ENCODE peak calls at places on chromosomes 11 and 22, in six cellular contexts. Q is neuronal stem cell, E is IMR-90, B is H1, X is mesendoderm, I is mesenchymal stem cell. N is an unnamed sample.

GRCh38 chr11:44308923-44309482 is 936 bp downstream of the ALX4 start:
- DNase-seq in Q (no peak), E (no peak), B (no peak), X (peak), I (no peak), N (no peak)

GRCh38 chr22:23306438-23306921 is 126.2 kb downstream of the BCR start:
- DNase-seq in Q (no peak), E (peak), B (no peak), X (no peak), I (peak), N (no peak)

GRCh38 chr22:46754110-46754799 is 8.2 kb upstream of the TBC1D22A start:
- DNase-seq in Q (no peak), E (peak), B (no peak), X (no peak), I (peak), N (peak)

GRCh38 chr11:46275964-46276641 is 1.4 kb upstream of the CREB3L1 start:
- DNase-seq in Q (no peak), E (no peak), B (no peak), X (no peak), I (no peak), N (no peak)

GRCh38 chr11:120441592-120441991 is 70.0 kb upstream of the GRIK4 start:
- DNase-seq in Q (no peak), E (no peak), B (no peak), X (no peak), I (no peak), N (no peak)

GRCh38 chr22:28977481-28977971 is 84.1 kb downstream of the C22orf31 start:
- DNase-seq in Q (no peak), E (no peak), B (no peak), X (no peak), I (peak), N (no peak)

GRCh38 chr11:9568854-9569587 is 4.4 kb upstream of the WEE1 start:
- DNase-seq in Q (no peak), E (peak), B (no peak), X (peak), I (peak), N (peak)

GRCh38 chr11:57249384-57250319 is 12.6 kb upstream of the APLNR start:
- DNase-seq in Q (peak), E (peak), B (peak), X (peak), I (peak), N (peak)

GRCh38 chr11:90229791-90230190 is 6.9 kb upstream of the CHORDC1 start:
- DNase-seq in Q (no peak), E (peak), B (no peak), X (no peak), I (peak), N (no peak)

GRCh38 chr11:33734441-33735165 is 1.6 kb downstream of the CD59 start:
- DNase-seq in Q (no peak), E (no peak), B (no peak), X (no peak), I (peak), N (peak)

GRCh38 chr11:43790444-43790794 is 90.2 kb upstream of the ALKBH3 start:
- DNase-seq in Q (no peak), E (peak), B (no peak), X (no peak), I (no peak), N (no peak)

GRCh38 chr22:19805821-19806212 is 45.2 kb downstream of the TBX1 start:
- DNase-seq in Q (no peak), E (no peak), B (no peak), X (no peak), I (no peak), N (peak)

GRCh38 chr11:130414107-130415088 is 14.0 kb downstream of the ADAMTS8 start:
- DNase-seq in Q (no peak), E (peak), B (no peak), X (no peak), I (no peak), N (no peak)

GRCh38 chr11:12154871-12155668 is 44.7 kb downstream of the MICAL2 start:
- DNase-seq in Q (no peak), E (no peak), B (no peak), X (no peak), I (no peak), N (no peak)

GRCh38 chr22:19449422-19449767 is 1.9 kb upstream of the C22orf39 start:
- DNase-seq in Q (no peak), E (no peak), B (no peak), X (no peak), I (no peak), N (no peak)

GRCh38 chr22:33605201-33605600 is 315.1 kb downstream of the LARGE1 start:
- DNase-seq in Q (no peak), E (no peak), B (no peak), X (no peak), I (no peak), N (no peak)

GRCh38 chr11:103202048-103202651 is 92.9 kb downstream of the DYNC2H1 start:
- DNase-seq in Q (peak), E (peak), B (no peak), X (peak), I (peak), N (peak)

GRCh38 chr22:25766418-25766817 is 24.4 kb downstream of the MYO18B start:
- DNase-seq in Q (no peak), E (no peak), B (no peak), X (no peak), I (no peak), N (no peak)

GRCh38 chr22:47371263-47372090 is 609.0 kb downstream of the TBC1D22A start:
- DNase-seq in Q (no peak), E (no peak), B (no peak), X (no peak), I (no peak), N (no peak)

GRCh38 chr11:69463181-69463891 is 18.1 kb upstream of the LINC01488 start:
- DNase-seq in Q (no peak), E (peak), B (no peak), X (peak), I (peak), N (no peak)

GRCh38 chr22:39245130-39246039 is 603 bp upstream of the PDGFB start:
- DNase-seq in Q (no peak), E (no peak), B (no peak), X (no peak), I (no peak), N (no peak)

GRCh38 chr11:119504366-119504765 is 81.4 kb upstream of the THY1 start:
- DNase-seq in Q (no peak), E (no peak), B (no peak), X (no peak), I (no peak), N (no peak)

GRCh38 chr11:35136311-35136710 is 2.7 kb upstream of the CD44 start:
- DNase-seq in Q (no peak), E (no peak), B (no peak), X (no peak), I (peak), N (no peak)

GRCh38 chr11:130023204-130023603 is 20.6 kb upstream of the PRDM10 start:
- DNase-seq in Q (no peak), E (peak), B (no peak), X (peak), I (peak), N (peak)

GRCh38 chr11:15845261-15845660 is 511.1 kb downstream of the SOX6 start:
- DNase-seq in Q (peak), E (no peak), B (no peak), X (peak), I (no peak), N (no peak)

GRCh38 chr22:46418827-46419226 is 83.3 kb downstream of the TRMU start:
- DNase-seq in Q (no peak), E (no peak), B (no peak), X (no peak), I (no peak), N (no peak)

GRCh38 chr22:22820626-22821025 is 67.0 kb upstream of the IGLL5 start:
- DNase-seq in Q (no peak), E (no peak), B (no peak), X (no peak), I (no peak), N (no peak)

GRCh38 chr11:65211293-65212105 is 29.8 kb downstream of the CAPN1 start:
- DNase-seq in Q (no peak), E (no peak), B (no peak), X (no peak), I (no peak), N (no peak)

GRCh38 chr11:112255075-112255739 is 5.5 kb downstream of the PLET1 start:
- DNase-seq in Q (no peak), E (peak), B (no peak), X (no peak), I (peak), N (peak)

GRCh38 chr22:31639640-31640039 is 22.4 kb downstream of the PISD start:
- DNase-seq in Q (no peak), E (no peak), B (no peak), X (no peak), I (no peak), N (no peak)

GRCh38 chr22:41565403-41566054 is 4.7 kb downstream of the CSDC2 start:
- DNase-seq in Q (no peak), E (peak), B (no peak), X (peak), I (peak), N (peak)

GRCh38 chr22:49600452-49600847 is 227.2 kb downstream of the BRD1 start:
- DNase-seq in Q (no peak), E (no peak), B (no peak), X (no peak), I (no peak), N (no peak)

GRCh38 chr11:43868852-43869567 is 11.6 kb upstream of the ALKBH3 start:
- DNase-seq in Q (no peak), E (peak), B (no peak), X (no peak), I (peak), N (no peak)

GRCh38 chr11:65580756-65581155 is 4.9 kb downstream of the EHBP1L1 start:
- DNase-seq in Q (no peak), E (no peak), B (no peak), X (no peak), I (no peak), N (no peak)

GRCh38 chr11:35185696-35186095 is 46.7 kb downstream of the CD44 start:
- DNase-seq in Q (peak), E (peak), B (no peak), X (no peak), I (peak), N (no peak)

GRCh38 chr11:43401252-43401651 is 42.5 kb downstream of the TTC17 start:
- DNase-seq in Q (no peak), E (no peak), B (no peak), X (no peak), I (no peak), N (no peak)

DNA sequence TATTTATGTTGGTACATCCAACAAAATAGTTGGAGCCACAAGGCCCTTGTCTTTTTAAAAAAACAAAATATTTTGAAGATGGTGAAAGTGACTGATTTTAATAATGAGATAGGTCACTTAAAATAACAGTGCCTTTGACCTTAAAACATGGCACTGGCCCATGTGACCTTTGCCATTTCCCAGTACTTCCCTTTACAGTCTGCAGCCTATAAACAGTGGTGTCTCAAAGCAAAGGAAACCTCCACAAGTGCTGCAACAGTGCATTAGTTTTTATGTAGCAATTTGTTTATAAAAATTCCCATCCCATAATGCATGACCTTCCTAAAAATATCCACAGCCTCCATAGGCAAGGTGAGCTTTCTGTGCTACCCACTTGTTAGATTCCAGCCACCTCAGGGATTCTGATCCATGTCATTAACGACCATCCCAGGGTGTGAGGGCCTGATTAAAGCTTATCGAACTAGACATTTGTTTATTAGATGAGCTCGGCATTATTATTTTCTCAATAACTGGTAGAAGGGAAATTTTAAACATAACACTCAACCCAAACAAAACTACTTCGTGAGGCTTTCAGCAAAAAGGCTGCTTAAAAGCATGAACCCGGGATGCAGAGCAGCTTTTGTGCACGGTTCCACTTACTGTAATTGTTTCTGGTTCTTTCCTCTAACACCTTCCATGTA is 28.0 kb upstream of the CRKL start:
- DNase-seq in Q (no peak), E (no peak), B (no peak), X (no peak), I (no peak), N (no peak)
- H3K4me3 ChIP-seq in Q (no peak), E (no peak), B (no peak), X (no peak), I (no peak), N (no peak)

GRCh38 chr11:121478895-121479281 is 26.1 kb upstream of the SORL1-AS1 start:
- DNase-seq in Q (no peak), E (no peak), B (no peak), X (no peak), I (no peak), N (no peak)
- H3K23ac ChIP-seq in Q (peak), E (no peak), B (peak), X (peak), I (no peak), N (peak)

GRCh38 chr11:73139476-73140198 is 2.5 kb downstream of the FCHSD2 start:
- DNase-seq in Q (no peak), E (peak), B (no peak), X (no peak), I (peak), N (no peak)
- H3K4me3 ChIP-seq in Q (no peak), E (peak), B (no peak), X (no peak), I (no peak), N (no peak)

DNA sequence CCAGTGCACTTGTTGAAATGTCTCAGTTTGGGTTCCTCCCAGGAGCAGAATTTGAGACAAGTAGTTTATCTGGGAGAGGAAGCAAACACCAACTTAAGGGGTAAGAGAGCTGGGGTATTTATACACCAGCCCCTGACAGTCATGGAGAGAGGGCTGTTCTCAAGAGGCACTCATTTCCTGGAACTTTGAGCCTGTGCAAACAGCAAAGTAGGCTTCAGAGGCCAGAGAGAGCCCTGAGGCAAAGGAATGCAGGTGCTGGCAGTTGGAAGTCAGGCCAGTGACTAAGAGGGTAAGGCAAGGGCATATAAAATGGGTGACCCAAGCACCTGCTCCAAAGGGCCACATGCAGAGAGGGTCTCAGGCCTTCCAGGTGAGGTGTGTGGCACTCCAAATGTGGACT is 16.1 kb downstream of the MS4A18 start:
- DNase-seq in Q (no peak), E (no peak), B (no peak), X (peak), I (no peak), N (peak)
- H3K23ac ChIP-seq in Q (no peak), E (no peak), B (no peak), X (no peak), I (no peak), N (no peak)

GRCh38 chr11:108666373-108666772 is 1.5 kb downstream of the DDX10 start:
- DNase-seq in Q (no peak), E (no peak), B (no peak), X (peak), I (peak), N (no peak)
- H3K4me3 ChIP-seq in Q (no peak), E (no peak), B (no peak), X (no peak), I (no peak), N (no peak)

GRCh38 chr11:68266936-68267880 is 4.6 kb downstream of the C11orf24 start:
- DNase-seq in Q (no peak), E (peak), B (no peak), X (no peak), I (peak), N (no peak)

GRCh38 chr11:68271023-68271780 is 571 bp downstream of the C11orf24 start:
- DNase-seq in Q (peak), E (peak), B (peak), X (peak), I (peak), N (peak)

GRCh38 chr11:68267881-68268240 is 3.9 kb downstream of the C11orf24 start:
- DNase-seq in Q (no peak), E (no peak), B (no peak), X (no peak), I (no peak), N (no peak)

GRCh38 chr11:68270334-68271022 is 1.3 kb downstream of the C11orf24 start:
- DNase-seq in Q (no peak), E (no peak), B (no peak), X (no peak), I (no peak), N (peak)

GRCh38 chr11:68269414-68270081 is 2.2 kb downstream of the C11orf24 start:
- DNase-seq in Q (no peak), E (peak), B (no peak), X (peak), I (peak), N (peak)
- H3K23ac ChIP-seq in Q (no peak), E (peak), B (no peak), X (no peak), I (no peak), N (peak)

N was measured in trophoblast cell.